ENCODE peak calls at places on chromosomes 13 and 19, in six cellular contexts. E is choroid plexus epithelial cell; L is stimulated activated effector memory CD8-positive, alpha-beta T cell treated with anti-CD3 and anti-CD28 coated beads, Interleukin-12 subunit alpha, Interleukin-12 subunit beta, amount 100 ng/mL, for 72 hours; W is EL; C is kidney glomerular epithelial cell; N is mucosa of descending colon. V is an unnamed sample.

GRCh38 chr19:43779820-43780219 is 953 bp downstream of the KCNN4 start:
- DNase-seq in E (no peak), L (no peak), W (no peak), C (no peak), N (peak; percentile 66), V (no peak)

GRCh38 chr13:51781246-51782022 is 22.5 kb downstream of the DHRS12 start:
- DNase-seq in E (peak; percentile 57), L (no peak), W (peak; percentile 37), C (no peak), N (no peak), V (no peak)

GRCh38 chr19:7255119-7255518 is 39.1 kb downstream of the INSR start:
- DNase-seq in E (no peak), L (no peak), W (no peak), C (no peak), N (no peak), V (no peak)

GRCh38 chr19:14550201-14550754 is 20.9 kb downstream of the TECR start:
- DNase-seq in E (peak; percentile 35), L (no peak), W (no peak), C (peak; percentile 48), N (peak; percentile 89), V (no peak)

GRCh38 chr19:48168689-48169088 is 1.5 kb downstream of the LIG1 start:
- DNase-seq in E (no peak), L (no peak), W (no peak), C (no peak), N (no peak), V (no peak)

GRCh38 chr13:31320946-31321345 is 121.2 kb downstream of the B3GLCT start:
- DNase-seq in E (no peak), L (no peak), W (no peak), C (peak; percentile 14), N (no peak), V (no peak)

GRCh38 chr19:11735375-11735774 is 3.4 kb downstream of the ZNF823 start:
- DNase-seq in E (no peak), L (no peak), W (no peak), C (no peak), N (peak; percentile 51), V (no peak)

GRCh38 chr19:39858541-39858940 is 12.4 kb upstream of the FBL start:
- DNase-seq in E (no peak), L (no peak), W (peak; percentile 55), C (no peak), N (peak; percentile 22), V (peak; percentile 4)

GRCh38 chr13:35474551-35474950 is 1.9 kb downstream of the MAB21L1 start:
- DNase-seq in E (peak; percentile 10), L (no peak), W (peak; percentile 38), C (no peak), N (no peak), V (no peak)

GRCh38 chr13:45654633-45655349 is 39.3 kb upstream of the ERICH6B start:
- DNase-seq in E (no peak), L (no peak), W (no peak), C (no peak), N (no peak), V (no peak)

GRCh38 chr13:98834254-98834960 is 81.9 kb upstream of the SLC15A1 start:
- DNase-seq in E (peak; percentile 14), L (no peak), W (no peak), C (no peak), N (no peak), V (no peak)

GRCh38 chr19:10105241-10106099 is 692 bp upstream of the PPAN start:
- DNase-seq in E (no peak), L (no peak), W (no peak), C (no peak), N (no peak), V (no peak)

GRCh38 chr13:26965976-26966375 is 205.4 kb upstream of the GPR12 start:
- DNase-seq in E (peak; percentile 70), L (no peak), W (no peak), C (no peak), N (peak; percentile 59), V (peak; percentile 78)

GRCh38 chr19:50047686-50048085 is 21.9 kb downstream of the ZNF473 start:
- DNase-seq in E (no peak), L (no peak), W (no peak), C (no peak), N (no peak), V (no peak)

GRCh38 chr19:3324405-3324856 is 42.0 kb upstream of the NFIC start:
- DNase-seq in E (no peak), L (peak; percentile 81), W (peak; percentile 43), C (no peak), N (peak; percentile 82), V (no peak)

GRCh38 chr13:50511877-50512332 is 331.6 kb downstream of the DLEU7 start:
- DNase-seq in E (no peak), L (no peak), W (no peak), C (no peak), N (no peak), V (no peak)

GRCh38 chr13:102504002-102504401 is 92.8 kb upstream of the TPP2 start:
- DNase-seq in E (no peak), L (no peak), W (no peak), C (no peak), N (no peak), V (no peak)

GRCh38 chr13:30821421-30821820 is 84.7 kb upstream of the MEDAG start:
- DNase-seq in E (no peak), L (no peak), W (no peak), C (no peak), N (no peak), V (no peak)

GRCh38 chr19:5293607-5294089 is 47.0 kb downstream of the PTPRS start:
- DNase-seq in E (peak; percentile 33), L (no peak), W (peak; percentile 62), C (no peak), N (no peak), V (peak; percentile 19)

GRCh38 chr19:33386361-33386858 is 12.9 kb downstream of the CEBPG start:
- DNase-seq in E (no peak), L (no peak), W (no peak), C (no peak), N (no peak), V (no peak)

V was measured in astrocyte.